ENCODE peak calls at places on chromosomes 13 and 19, in seven cellular contexts. W, A, E, S, Y, K and F are unnamed samples.

GRCh38 chr19:16661480-16662034 is 618 bp downstream of the TMEM38A start:
- DNase-seq in S (no peak), K (no peak), W (no peak), Y (no peak), A (peak), E (no peak), F (no peak)

GRCh38 chr19:16226878-16227836 is 29.4 kb downstream of the AP1M1 start:
- DNase-seq in A (no peak), Y (no peak), K (no peak), E (no peak), S (no peak), W (no peak), F (no peak)

GRCh38 chr19:2492870-2493269 is 16.9 kb downstream of the GADD45B start:
- DNase-seq in S (no peak), E (no peak), K (no peak), W (no peak), Y (no peak), A (no peak), F (no peak)

GRCh38 chr13:24640752-24641151 is 39.5 kb upstream of the ATP12A start:
- DNase-seq in A (no peak), E (no peak), S (no peak), K (no peak), W (no peak), Y (no peak), F (no peak)

GRCh38 chr13:102651392-102651791 is 43.5 kb downstream of the METTL21C start:
- DNase-seq in Y (no peak), E (peak), K (peak), S (peak), W (peak), A (no peak), F (no peak)

GRCh38 chr13:31204592-31204991 is 4.8 kb downstream of the B3GLCT start:
- DNase-seq in W (peak), A (peak), S (peak), K (peak), E (peak), Y (peak), F (peak)

GRCh38 chr19:5913739-5914357 is at the start of gene CAPS:
- DNase-seq in K (peak), Y (no peak), S (peak), E (peak), W (peak), A (no peak), F (peak)

GRCh38 chr19:38666662-38667448 is 19.4 kb downstream of the ACTN4 start:
- DNase-seq in Y (no peak), E (peak), W (peak), S (peak), A (no peak), K (peak), F (peak)

GRCh38 chr13:94056362-94056990 is 423.0 kb downstream of the DCT start:
- DNase-seq in W (no peak), Y (no peak), E (peak), K (no peak), S (peak), A (no peak), F (no peak)

GRCh38 chr13:112710855-112711527 is 21.2 kb downstream of the ATP11A start:
- DNase-seq in S (no peak), Y (no peak), E (no peak), A (peak), K (no peak), W (no peak), F (no peak)

GRCh38 chr13:23898101-23898500 is 799 bp upstream of the C1QTNF9B start:
- DNase-seq in E (peak), W (peak), A (peak), K (peak), Y (no peak), S (peak), F (no peak)

GRCh38 chr19:16383584-16384161 is 59.0 kb downstream of the KLF2 start:
- DNase-seq in W (no peak), K (no peak), E (no peak), S (no peak), Y (no peak), A (no peak), F (no peak)

GRCh38 chr13:61728468-61728867 is 312.8 kb upstream of the PCDH20 start:
- DNase-seq in W (peak), K (peak), E (peak), Y (no peak), S (peak), A (no peak), F (peak)

GRCh38 chr13:71814806-71815205 is 52.2 kb downstream of the DACH1 start:
- DNase-seq in K (no peak), E (no peak), Y (no peak), W (no peak), A (no peak), S (no peak), F (no peak)

GRCh38 chr13:21259571-21260455 is 83.4 kb downstream of the MRPL57 start:
- DNase-seq in W (no peak), S (no peak), K (no peak), A (no peak), Y (no peak), E (no peak), F (no peak)

GRCh38 chr19:13026478-13026999 is 31.3 kb downstream of the NFIX start:
- DNase-seq in E (peak), Y (no peak), W (peak), S (peak), K (peak), A (no peak), F (no peak)

GRCh38 chr13:31846984-31847752 is 107.8 kb downstream of the RXFP2 start:
- DNase-seq in Y (no peak), E (no peak), K (no peak), S (no peak), W (no peak), A (no peak), F (no peak)

GRCh38 chr19:28602675-28603298 is 610.2 kb downstream of the UQCRFS1 start:
- DNase-seq in S (no peak), W (no peak), K (no peak), E (no peak), Y (no peak), A (no peak), F (no peak)

GRCh38 chr19:1189419-1189818 is 15.4 kb upstream of the SBNO2 start:
- DNase-seq in Y (no peak), E (no peak), S (no peak), A (no peak), K (no peak), W (no peak), F (no peak)

DNA sequence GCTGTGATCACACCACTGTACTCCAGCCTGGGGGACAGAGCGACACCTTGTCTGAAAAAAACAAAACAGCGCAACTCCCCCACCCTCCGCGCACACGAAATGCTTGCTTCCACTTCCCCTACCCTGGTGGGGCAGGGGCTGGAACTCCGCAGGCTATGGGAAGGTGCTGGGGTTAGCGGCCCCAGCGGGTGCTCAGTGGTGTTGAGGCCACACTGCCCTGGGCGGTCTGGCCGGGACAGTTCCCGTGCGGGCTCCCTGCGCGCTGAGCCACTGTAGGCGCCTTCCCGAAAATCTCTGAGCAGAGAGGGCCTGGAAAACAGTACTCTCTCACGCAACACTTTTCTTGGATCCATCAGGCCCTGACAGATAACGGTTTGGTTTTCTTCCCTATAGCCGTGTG is 1.1 kb upstream of the WTIP start:
- DNase-seq in A (no peak), S (no peak), Y (no peak), K (no peak), E (no peak), W (no peak), F (no peak)
- H3K4me3 ChIP-seq in A (no peak), S (no peak), Y (no peak), K (no peak), E (no peak), W (no peak), F (no peak)

GRCh38 chr13:106488671-106489070 is 46.8 kb downstream of the EFNB2 start:
- DNase-seq in Y (no peak), E (no peak), S (no peak), W (no peak), K (no peak), A (no peak), F (no peak)
- TF ChIP-seq CTCF in Y (no peak), E (no peak), S (no peak), W (no peak), K (no peak), A (no peak), F (no peak)

GRCh38 chr19:41889896-41890295 is 6.9 kb downstream of the ARHGEF1 start:
- DNase-seq in Y (no peak), S (no peak), W (no peak), A (no peak), K (no peak), E (no peak), F (no peak)

GRCh38 chr19:41888926-41889325 is 5.9 kb downstream of the ARHGEF1 start:
- DNase-seq in A (no peak), K (no peak), S (no peak), W (no peak), Y (no peak), E (no peak), F (no peak)

GRCh38 chr19:41887711-41888382 is 4.9 kb downstream of the ARHGEF1 start:
- DNase-seq in A (no peak), K (no peak), Y (peak), W (peak), E (peak), S (no peak), F (no peak)

GRCh38 chr19:41883821-41884733 is 1.1 kb downstream of the ARHGEF1 start:
- DNase-seq in A (peak), E (peak), S (peak), Y (peak), W (peak), K (peak), F (peak)

GRCh38 chr19:41886761-41887710 is 4.1 kb downstream of the ARHGEF1 start:
- DNase-seq in S (no peak), W (no peak), E (no peak), Y (no peak), K (no peak), A (no peak), F (no peak)
- H3K4me3 ChIP-seq in S (no peak), W (no peak), E (no peak), Y (no peak), K (no peak), A (no peak), F (no peak)

GRCh38 chr13:39282400-39282972 is 244.2 kb downstream of the NHLRC3 start:
- DNase-seq in E (no peak), A (no peak), K (no peak), S (no peak), W (no peak), Y (no peak), F (no peak)

GRCh38 chr13:39279077-39279476 is 240.8 kb downstream of the NHLRC3 start:
- DNase-seq in A (no peak), Y (no peak), W (no peak), E (no peak), K (no peak), S (no peak), F (no peak)

GRCh38 chr13:39283062-39283461 is 244.8 kb downstream of the NHLRC3 start:
- DNase-seq in K (no peak), E (no peak), A (no peak), S (no peak), Y (no peak), W (no peak), F (no peak)

GRCh38 chr13:39281539-39282150 is 243.4 kb downstream of the NHLRC3 start:
- DNase-seq in W (peak), E (peak), A (no peak), S (no peak), Y (no peak), K (peak), F (no peak)

GRCh38 chr13:39284801-39285388 is 246.6 kb downstream of the NHLRC3 start:
- DNase-seq in W (peak), Y (no peak), S (no peak), A (no peak), E (no peak), K (peak), F (no peak)
- TF ChIP-seq CTCF in W (peak), Y (peak), S (no peak), A (no peak), E (no peak), K (no peak), F (peak)